ENCODE peak calls at places on chromosomes 3 and 15, in nine cellular contexts. W is effector memory CD4-positive, alpha-beta T cell; K is right cardiac atrium; Q is AG20443; Z is nucleus accumbens; H is LoVo; S is activated naive CD4-positive, alpha-beta T cell; C is T47D; R is uterus. F is an unnamed sample.

GRCh38 chr3:133384331-133385027 is 15.4 kb upstream of the BFSP2 start:
- DNase-seq in R (peak; percentile 50), Z (peak; percentile 26), C (peak; percentile 42), Q (peak; percentile 67), S (no peak), K (peak; percentile 86), W (no peak), H (peak; percentile 12), F (no peak)

GRCh38 chr15:55224892-55225291 is 28.2 kb upstream of the RSL24D1 start:
- DNase-seq in S (no peak), W (no peak), K (no peak), R (no peak), C (no peak), Q (no peak), Z (no peak), H (no peak), F (no peak)

GRCh38 chr3:140341213-140341612 is 336.7 kb upstream of the TRIM42 start:
- DNase-seq in S (no peak), Z (no peak), R (no peak), W (no peak), K (peak; percentile 51), Q (no peak), C (no peak), H (no peak), F (no peak)

GRCh38 chr15:29031502-29032228 is 145.9 kb downstream of the APBA2 start:
- DNase-seq in H (no peak), Z (no peak), W (no peak), Q (no peak), C (no peak), S (no peak), R (no peak), K (no peak), F (no peak)

GRCh38 chr3:50450135-50450911 is 53.1 kb downstream of the CACNA2D2 start:
- DNase-seq in Z (peak; percentile 29), W (peak; percentile 61), H (no peak), S (peak; percentile 25), C (no peak), Q (no peak), R (peak; percentile 50), K (peak; percentile 87), F (peak; percentile 91)

GRCh38 chr15:54820098-54820497 is 376.6 kb downstream of the RSL24D1 start:
- DNase-seq in S (no peak), H (no peak), R (no peak), Q (no peak), C (no peak), W (no peak), Z (no peak), K (no peak), F (no peak)

GRCh38 chr15:66763186-66764066 is 61.4 kb downstream of the SMAD6 start:
- DNase-seq in H (peak; percentile 81), W (no peak), Z (peak; percentile 7), Q (peak; percentile 62), S (no peak), K (peak; percentile 99), C (no peak), R (peak; percentile 66), F (peak; percentile 95)

GRCh38 chr3:988790-989189 is 104.0 kb upstream of the CNTN6 start:
- DNase-seq in Z (no peak), C (no peak), S (no peak), R (no peak), H (no peak), Q (no peak), K (no peak), W (no peak), F (no peak)

GRCh38 chr3:88078930-88079329 is 19.9 kb downstream of the ZNF654 start:
- DNase-seq in K (no peak), C (no peak), W (no peak), R (no peak), Z (no peak), H (no peak), S (no peak), Q (no peak), F (no peak)

GRCh38 chr15:28132524-28133275 is 33.6 kb upstream of the OCA2 start:
- DNase-seq in C (no peak), W (no peak), Z (no peak), R (no peak), S (no peak), K (no peak), Q (peak; percentile 70), H (no peak), F (no peak)

GRCh38 chr3:143331336-143331735 is 211.8 kb downstream of the CHST2 start:
- DNase-seq in W (no peak), R (no peak), K (no peak), Q (peak; percentile 27), S (no peak), Z (no peak), H (no peak), C (no peak), F (no peak)

GRCh38 chr3:170330366-170330765 is 27.1 kb upstream of the SKIL start:
- DNase-seq in Z (no peak), R (no peak), S (no peak), K (no peak), W (no peak), H (peak; percentile 79), Q (peak; percentile 43), C (no peak), F (no peak)

GRCh38 chr3:184040010-184040409 is 8.5 kb downstream of the HTR3D start:
- DNase-seq in W (no peak), C (peak; percentile 83), K (no peak), S (no peak), Q (peak; percentile 60), Z (no peak), H (no peak), R (no peak), F (no peak)

GRCh38 chr3:73036694-73037368 is 24.6 kb upstream of the EBLN2 start:
- DNase-seq in Q (no peak), W (no peak), K (no peak), H (no peak), C (no peak), R (no peak), S (no peak), Z (no peak), F (no peak)

GRCh38 chr3:5186854-5187151 is 704 bp upstream of the EDEM1 start:
- DNase-seq in Q (peak; percentile 33), W (no peak), H (no peak), R (no peak), S (no peak), Z (no peak), C (no peak), K (no peak), F (no peak)

GRCh38 chr3:30632521-30632920 is 26.1 kb downstream of the TGFBR2 start:
- DNase-seq in C (no peak), R (no peak), H (no peak), Q (no peak), S (no peak), K (no peak), Z (no peak), W (no peak), F (no peak)

GRCh38 chr15:62359416-62359815 is 194.3 kb upstream of the C2CD4B start:
- DNase-seq in R (no peak), S (no peak), Z (no peak), Q (no peak), W (no peak), C (no peak), K (no peak), H (no peak), F (no peak)

GRCh38 chr3:181326637-181327223 is 337.2 kb upstream of the DNAJC19 start:
- DNase-seq in Z (no peak), Q (no peak), S (no peak), R (no peak), K (no peak), C (peak; percentile 69), H (peak; percentile 51), W (no peak), F (no peak)

GRCh38 chr3:85801955-85802354 is 843.2 kb downstream of the CADM2 start:
- DNase-seq in R (no peak), C (no peak), Q (no peak), S (no peak), Z (no peak), K (no peak), W (no peak), H (no peak), F (no peak)

GRCh38 chr3:37892917-37893595 is 31.4 kb downstream of the CTDSPL start:
- DNase-seq in S (no peak), R (no peak), H (no peak), C (no peak), Q (peak; percentile 22), Z (no peak), K (peak; percentile 75), W (no peak), F (peak; percentile 92)

GRCh38 chr3:63862804-63863149 is 828 bp downstream of the THOC7 start:
- DNase-seq in K (no peak), Q (no peak), Z (no peak), C (no peak), H (no peak), W (no peak), S (no peak), R (no peak), F (no peak)

GRCh38 chr3:58640700-58641372 is 25.7 kb downstream of the FAM3D start:
- DNase-seq in H (peak; percentile 74), R (peak; percentile 60), Q (peak; percentile 91), S (peak; percentile 22), Z (peak; percentile 31), C (peak; percentile 55), K (peak; percentile 91), W (no peak), F (peak; percentile 90)

GRCh38 chr3:131396170-131396569 is 14.6 kb downstream of the NUDT16 start:
- DNase-seq in H (no peak), R (no peak), K (no peak), S (no peak), C (no peak), W (no peak), Z (no peak), Q (peak; percentile 69), F (no peak)

GRCh38 chr3:98577178-98577895 is 16.1 kb downstream of the CPOX start:
- DNase-seq in Q (peak; percentile 69), H (no peak), W (no peak), C (no peak), R (no peak), Z (no peak), S (no peak), K (no peak), F (no peak)

GRCh38 chr3:156604642-156605144 is 49.8 kb upstream of the SSR3 start:
- DNase-seq in Z (no peak), S (no peak), K (no peak), Q (no peak), W (no peak), R (no peak), H (no peak), C (no peak), F (no peak)

GRCh38 chr3:160180581-160181216 is 44.5 kb upstream of the C3orf80 start:
- DNase-seq in Z (no peak), S (no peak), R (peak; percentile 46), C (peak; percentile 30), K (no peak), Q (peak; percentile 65), H (no peak), W (no peak), F (no peak)

GRCh38 chr3:197428117-197428761 is 127.5 kb downstream of the BDH1 start:
- DNase-seq in W (no peak), R (no peak), C (no peak), S (no peak), K (peak; percentile 68), H (peak; percentile 79), Z (no peak), Q (peak; percentile 91), F (peak; percentile 83)

GRCh38 chr3:107377151-107377550 is at the start of gene CCDC54:
- DNase-seq in R (no peak), Q (no peak), S (no peak), W (no peak), Z (no peak), H (no peak), K (no peak), C (no peak), F (no peak)

GRCh38 chr3:139533781-139534443 is 5.6 kb downstream of the RBP1 start:
- DNase-seq in K (peak; percentile 83), R (peak; percentile 54), S (no peak), H (peak; percentile 64), C (no peak), Q (no peak), Z (peak; percentile 38), W (no peak), F (peak; percentile 83)

GRCh38 chr3:32596926-32597369 is 26.3 kb upstream of the DYNC1LI1 start:
- DNase-seq in Q (no peak), Z (no peak), R (peak; percentile 18), C (no peak), S (no peak), K (peak; percentile 69), W (no peak), H (no peak), F (no peak)

GRCh38 chr15:61401903-61402698 is 173.0 kb upstream of the RORA start:
- DNase-seq in Z (no peak), R (no peak), H (no peak), W (no peak), S (no peak), Q (no peak), K (no peak), C (no peak), F (no peak)